ENCODE peak calls at places on chromosomes 2 and 18, in nine cellular contexts. One of them, this sample, is unnamed.
A peak's percentile ranks its signal among the peaks of the same experiment; 100 is the strongest.

GRCh38 chr2:143758629-143759330 is 629.6 kb downstream of the ARHGAP15 start:
- DNase-seq in GM13976: no peak
- DNase-seq in cardiac fibroblast: no peak
- DNase-seq in GM10248: no peak
- DNase-seq in B cell: no peak
- DNase-seq in GM06990: no peak
- DNase-seq in WTC11: no peak
- DNase-seq in choroid plexus epithelial cell: peak; percentile 13
- DNase-seq in foreskin fibroblast: no peak
- DNase-seq in this sample: no peak

GRCh38 chr2:8595428-8595805 is 86.4 kb upstream of the ID2 start:
- DNase-seq in cardiac fibroblast: no peak
- DNase-seq in GM10248: no peak
- DNase-seq in WTC11: no peak
- DNase-seq in GM06990: no peak
- DNase-seq in B cell: no peak
- DNase-seq in GM13976: no peak
- DNase-seq in foreskin fibroblast: no peak
- DNase-seq in choroid plexus epithelial cell: no peak
- DNase-seq in this sample: no peak

GRCh38 chr2:78721302-78722033 is 304.0 kb upstream of the REG3G start:
- DNase-seq in GM06990: no peak
- DNase-seq in foreskin fibroblast: no peak
- DNase-seq in cardiac fibroblast: no peak
- DNase-seq in GM10248: no peak
- DNase-seq in GM13976: no peak
- DNase-seq in choroid plexus epithelial cell: peak; percentile 72
- DNase-seq in B cell: no peak
- DNase-seq in WTC11: no peak
- DNase-seq in this sample: no peak

GRCh38 chr18:48007955-48008701 is 77.7 kb upstream of the SMAD2 start:
- DNase-seq in B cell: peak; percentile 56
- DNase-seq in GM06990: peak; percentile 18
- DNase-seq in WTC11: peak; percentile 87
- DNase-seq in cardiac fibroblast: peak; percentile 66
- DNase-seq in GM10248: peak; percentile 84
- DNase-seq in GM13976: peak; percentile 87
- DNase-seq in choroid plexus epithelial cell: peak; percentile 54
- DNase-seq in foreskin fibroblast: no peak
- DNase-seq in this sample: peak; percentile 89

GRCh38 chr2:9221223-9221622 is 14.6 kb downstream of the ASAP2 start:
- DNase-seq in GM06990: no peak
- DNase-seq in WTC11: no peak
- DNase-seq in choroid plexus epithelial cell: no peak
- DNase-seq in foreskin fibroblast: no peak
- DNase-seq in B cell: no peak
- DNase-seq in GM10248: no peak
- DNase-seq in cardiac fibroblast: peak; percentile 47
- DNase-seq in GM13976: no peak
- DNase-seq in this sample: no peak

GRCh38 chr18:56902653-56903052 is 244.2 kb upstream of the BOD1L2 start:
- DNase-seq in WTC11: no peak
- DNase-seq in choroid plexus epithelial cell: no peak
- DNase-seq in GM06990: no peak
- DNase-seq in B cell: no peak
- DNase-seq in GM13976: no peak
- DNase-seq in foreskin fibroblast: no peak
- DNase-seq in cardiac fibroblast: no peak
- DNase-seq in GM10248: peak; percentile 8
- DNase-seq in this sample: no peak

GRCh38 chr18:48152549-48152948 is 222.1 kb upstream of the SMAD2 start:
- DNase-seq in GM06990: no peak
- DNase-seq in cardiac fibroblast: peak; percentile 56
- DNase-seq in GM10248: no peak
- DNase-seq in foreskin fibroblast: peak; percentile 18
- DNase-seq in WTC11: no peak
- DNase-seq in choroid plexus epithelial cell: no peak
- DNase-seq in GM13976: no peak
- DNase-seq in B cell: no peak
- DNase-seq in this sample: no peak

GRCh38 chr2:182854405-182855105 is 11.9 kb downstream of the FRZB start:
- DNase-seq in WTC11: no peak
- DNase-seq in choroid plexus epithelial cell: no peak
- DNase-seq in GM13976: no peak
- DNase-seq in GM10248: no peak
- DNase-seq in GM06990: no peak
- DNase-seq in foreskin fibroblast: no peak
- DNase-seq in B cell: no peak
- DNase-seq in cardiac fibroblast: peak; percentile 10
- DNase-seq in this sample: no peak

DNA sequence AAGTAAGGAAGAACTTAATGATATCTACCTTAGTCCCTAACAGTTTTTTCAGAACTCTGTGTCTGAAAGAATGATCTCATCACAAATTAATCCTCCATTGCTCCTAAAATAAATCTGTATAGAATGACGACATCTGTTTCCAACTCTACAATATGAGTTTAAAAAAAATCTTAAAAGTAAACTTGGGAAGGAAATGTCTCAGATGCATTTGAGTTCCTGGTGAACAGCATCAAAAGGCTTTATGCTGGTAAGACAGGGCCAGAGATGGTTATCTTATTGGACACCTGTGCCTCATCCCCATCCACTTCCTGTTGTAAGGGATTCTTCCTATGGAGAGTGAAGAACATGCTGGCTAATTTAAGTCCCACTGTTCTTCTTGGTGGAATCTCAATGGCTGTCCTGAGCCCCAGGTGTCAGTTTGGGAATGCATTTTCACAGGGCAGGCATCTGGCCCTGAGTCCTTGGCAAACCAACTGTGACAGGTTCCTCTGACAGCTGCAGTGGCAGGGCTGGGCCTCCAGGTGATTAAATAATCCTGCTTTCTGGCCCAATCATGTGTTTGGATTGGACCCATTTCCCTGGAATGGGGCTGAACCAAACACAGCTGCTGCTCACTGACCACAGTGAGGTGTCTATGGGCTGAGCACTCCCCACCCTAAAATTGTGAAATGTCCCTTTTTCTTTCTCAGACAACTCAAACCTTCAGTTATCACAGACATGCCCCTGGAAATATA is 12.9 kb upstream of the NCKAP5 start:
- DNase-seq in foreskin fibroblast: no peak
- DNase-seq in cardiac fibroblast: no peak
- DNase-seq in GM06990: no peak
- DNase-seq in WTC11: peak; percentile 23
- DNase-seq in B cell: no peak
- DNase-seq in GM10248: no peak
- DNase-seq in GM13976: no peak
- DNase-seq in choroid plexus epithelial cell: peak; percentile 22
- DNase-seq in this sample: no peak
- TF ChIP-seq CTCF in foreskin fibroblast: no peak
- TF ChIP-seq CTCF in cardiac fibroblast: no peak
- TF ChIP-seq CTCF in GM06990: no peak
- TF ChIP-seq CTCF in WTC11: no peak
- TF ChIP-seq CTCF in B cell: no peak
- TF ChIP-seq CTCF in GM10248: no peak
- TF ChIP-seq CTCF in GM13976: no peak
- TF ChIP-seq CTCF in choroid plexus epithelial cell: no peak
- TF ChIP-seq CTCF in this sample: no peak

GRCh38 chr2:101188683-101189405 is 37.7 kb upstream of the TBC1D8 start:
- DNase-seq in GM06990: no peak
- DNase-seq in B cell: no peak
- DNase-seq in WTC11: peak; percentile 71
- DNase-seq in GM13976: no peak
- DNase-seq in foreskin fibroblast: no peak
- DNase-seq in GM10248: no peak
- DNase-seq in choroid plexus epithelial cell: peak; percentile 57
- DNase-seq in cardiac fibroblast: peak; percentile 61
- DNase-seq in this sample: no peak
- TF ChIP-seq CTCF in GM06990: peak; percentile 41
- TF ChIP-seq CTCF in B cell: no peak
- TF ChIP-seq CTCF in WTC11: peak; percentile 70
- TF ChIP-seq CTCF in GM13976: no peak
- TF ChIP-seq CTCF in foreskin fibroblast: peak; percentile 72
- TF ChIP-seq CTCF in GM10248: peak; percentile 5
- TF ChIP-seq CTCF in choroid plexus epithelial cell: peak; percentile 79
- TF ChIP-seq CTCF in cardiac fibroblast: peak; percentile 78
- TF ChIP-seq CTCF in this sample: peak; percentile 16

DNA sequence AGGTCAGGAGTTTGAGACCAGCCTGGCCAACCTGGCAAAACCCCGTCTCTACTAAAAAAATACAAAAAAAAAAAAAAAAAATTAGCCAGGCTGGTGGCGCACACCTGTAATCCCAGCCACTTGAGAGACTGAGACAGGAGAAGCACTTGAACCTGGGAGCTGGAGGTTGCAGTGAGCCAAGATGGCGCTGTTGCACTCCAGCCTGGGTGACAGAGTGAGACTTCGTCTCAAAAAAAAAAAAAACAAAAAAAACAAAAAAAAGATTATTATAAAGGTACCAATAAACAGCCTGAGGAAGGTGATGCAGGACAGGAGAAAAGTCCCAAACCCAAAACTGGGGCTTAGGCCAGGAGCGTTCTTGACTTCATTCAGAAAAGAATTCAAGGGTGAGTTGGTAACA is 1596.4 kb upstream of the CELF4 start:
- DNase-seq in choroid plexus epithelial cell: no peak
- DNase-seq in GM06990: no peak
- DNase-seq in WTC11: peak; percentile 24
- DNase-seq in GM10248: no peak
- DNase-seq in B cell: no peak
- DNase-seq in GM13976: no peak
- DNase-seq in foreskin fibroblast: no peak
- DNase-seq in cardiac fibroblast: no peak
- DNase-seq in this sample: no peak
- TF ChIP-seq CTCF in choroid plexus epithelial cell: peak; percentile 1
- TF ChIP-seq CTCF in GM06990: no peak
- TF ChIP-seq CTCF in WTC11: no peak
- TF ChIP-seq CTCF in GM10248: no peak
- TF ChIP-seq CTCF in B cell: no peak
- TF ChIP-seq CTCF in GM13976: no peak
- TF ChIP-seq CTCF in foreskin fibroblast: no peak
- TF ChIP-seq CTCF in cardiac fibroblast: no peak
- TF ChIP-seq CTCF in this sample: no peak

GRCh38 chr2:161586517-161587167 is 37.6 kb upstream of the SLC4A10 start:
- DNase-seq in foreskin fibroblast: peak; percentile 1
- DNase-seq in WTC11: no peak
- DNase-seq in GM10248: no peak
- DNase-seq in cardiac fibroblast: peak; percentile 42
- DNase-seq in choroid plexus epithelial cell: peak; percentile 52
- DNase-seq in B cell: no peak
- DNase-seq in GM06990: no peak
- DNase-seq in GM13976: no peak
- DNase-seq in this sample: peak; percentile 28
- TF ChIP-seq CTCF in foreskin fibroblast: peak; percentile 55
- TF ChIP-seq CTCF in WTC11: peak; percentile 50
- TF ChIP-seq CTCF in GM10248: peak; percentile 58
- TF ChIP-seq CTCF in cardiac fibroblast: peak; percentile 53
- TF ChIP-seq CTCF in choroid plexus epithelial cell: peak; percentile 60
- TF ChIP-seq CTCF in B cell: peak; percentile 59
- TF ChIP-seq CTCF in GM06990: peak; percentile 51
- TF ChIP-seq CTCF in GM13976: peak; percentile 43
- TF ChIP-seq CTCF in this sample: peak; percentile 64

GRCh38 chr2:187297806-187298205 is 150.2 kb downstream of the CALCRL start:
- DNase-seq in choroid plexus epithelial cell: peak; percentile 65
- DNase-seq in GM10248: no peak
- DNase-seq in foreskin fibroblast: no peak
- DNase-seq in WTC11: no peak
- DNase-seq in GM06990: no peak
- DNase-seq in GM13976: no peak
- DNase-seq in B cell: no peak
- DNase-seq in cardiac fibroblast: peak; percentile 8
- DNase-seq in this sample: no peak

GRCh38 chr2:187302146-187302545 is 145.9 kb downstream of the CALCRL start:
- DNase-seq in GM10248: no peak
- DNase-seq in foreskin fibroblast: peak; percentile 33
- DNase-seq in cardiac fibroblast: peak; percentile 52
- DNase-seq in GM13976: no peak
- DNase-seq in choroid plexus epithelial cell: peak; percentile 87
- DNase-seq in B cell: no peak
- DNase-seq in GM06990: no peak
- DNase-seq in WTC11: no peak
- DNase-seq in this sample: no peak

GRCh38 chr2:187296869-187297268 is 151.2 kb downstream of the CALCRL start:
- DNase-seq in cardiac fibroblast: no peak
- DNase-seq in GM13976: no peak
- DNase-seq in GM06990: no peak
- DNase-seq in WTC11: no peak
- DNase-seq in GM10248: no peak
- DNase-seq in B cell: no peak
- DNase-seq in foreskin fibroblast: no peak
- DNase-seq in choroid plexus epithelial cell: no peak
- DNase-seq in this sample: no peak

GRCh38 chr2:187302619-187303018 is 145.4 kb downstream of the CALCRL start:
- DNase-seq in GM13976: no peak
- DNase-seq in cardiac fibroblast: peak; percentile 85
- DNase-seq in GM06990: no peak
- DNase-seq in foreskin fibroblast: peak; percentile 60
- DNase-seq in WTC11: no peak
- DNase-seq in B cell: no peak
- DNase-seq in choroid plexus epithelial cell: peak; percentile 79
- DNase-seq in GM10248: no peak
- DNase-seq in this sample: no peak

GRCh38 chr2:187299122-187299906 is 148.7 kb downstream of the CALCRL start:
- DNase-seq in B cell: no peak
- DNase-seq in cardiac fibroblast: peak; percentile 58
- DNase-seq in GM13976: peak; percentile 23
- DNase-seq in choroid plexus epithelial cell: peak; percentile 68
- DNase-seq in GM06990: no peak
- DNase-seq in foreskin fibroblast: no peak
- DNase-seq in GM10248: peak; percentile 8
- DNase-seq in WTC11: no peak
- DNase-seq in this sample: peak; percentile 12
- TF ChIP-seq CTCF in B cell: no peak
- TF ChIP-seq CTCF in cardiac fibroblast: peak; percentile 45
- TF ChIP-seq CTCF in GM13976: peak; percentile 33
- TF ChIP-seq CTCF in choroid plexus epithelial cell: peak; percentile 39
- TF ChIP-seq CTCF in GM06990: peak; percentile 41
- TF ChIP-seq CTCF in foreskin fibroblast: peak; percentile 28
- TF ChIP-seq CTCF in GM10248: peak; percentile 24
- TF ChIP-seq CTCF in WTC11: no peak
- TF ChIP-seq CTCF in this sample: peak; percentile 53

This sample was measured in GM13977.